ENCODE peak calls at places on chromosomes 11 and 22, in five cellular contexts. E is nephron progenitor cell; G is ureter; O is stimulated activated CD8-positive, alpha-beta memory T cell treated with anti-CD3 and anti-CD28 coated beads, Interleukin-15, amount 100 ng/mL, for 4 hours; M is NCI-H774. D is an unnamed sample.

GRCh38 chr22:37141476-37141875 is 8.2 kb downstream of the IL2RB start:
- DNase-seq in E (no peak), G (no peak), O (no peak), M (no peak), D (no peak)

GRCh38 chr11:86702387-86702983 is 30.1 kb upstream of the ME3 start:
- DNase-seq in E (no peak), G (no peak), O (no peak), M (no peak), D (no peak)

GRCh38 chr11:102831128-102831708 is 12.2 kb downstream of the MMP3 start:
- DNase-seq in E (peak; percentile 8), G (no peak), O (no peak), M (no peak), D (peak; percentile 46)

GRCh38 chr11:68932358-68932757 is 28.7 kb downstream of the IGHMBP2 start:
- DNase-seq in E (no peak), G (no peak), O (no peak), M (no peak), D (no peak)

GRCh38 chr11:61899146-61899841 is 7.9 kb upstream of the FADS3 start:
- DNase-seq in E (peak; percentile 96), G (peak; percentile 89), O (peak; percentile 72), M (peak; percentile 61), D (peak; percentile 84)

GRCh38 chr11:72100462-72100861 is 2.6 kb downstream of the LAMTOR1 start:
- DNase-seq in E (no peak), G (no peak), O (no peak), M (no peak), D (no peak)

GRCh38 chr11:12755510-12755909 is 81.3 kb downstream of the TEAD1 start:
- DNase-seq in E (no peak), G (no peak), O (no peak), M (no peak), D (no peak)

GRCh38 chr11:200224-201003 is 6.8 kb downstream of the BET1L start:
- DNase-seq in E (no peak), G (no peak), O (no peak), M (no peak), D (peak; percentile 42)

GRCh38 chr22:31327786-31328544 is 18.2 kb downstream of the PATZ1 start:
- DNase-seq in E (no peak), G (no peak), O (no peak), M (no peak), D (no peak)

GRCh38 chr11:127648604-127649003 is 648.0 kb upstream of the KIRREL3 start:
- DNase-seq in E (no peak), G (no peak), O (no peak), M (no peak), D (no peak)

GRCh38 chr11:76782526-76783293 is 446 bp upstream of the TSKU start:
- DNase-seq in E (peak; percentile 94), G (peak; percentile 93), O (no peak), M (peak; percentile 74), D (peak; percentile 96)

GRCh38 chr11:11845066-11845465 is 3.3 kb downstream of the USP47 start:
- DNase-seq in E (no peak), G (no peak), O (no peak), M (no peak), D (no peak)

GRCh38 chr11:8071616-8072581 is 9.1 kb upstream of the TUB start:
- DNase-seq in E (no peak), G (no peak), O (no peak), M (no peak), D (no peak)

GRCh38 chr22:41862530-41863266 is 29.8 kb downstream of the SREBF2 start:
- DNase-seq in E (peak; percentile 7), G (no peak), O (peak; percentile 19), M (no peak), D (no peak)

GRCh38 chr11:78929906-78930220 is 355.2 kb upstream of the NARS2 start:
- DNase-seq in E (no peak), G (no peak), O (no peak), M (no peak), D (no peak)

GRCh38 chr11:5368502-5369043 is 15.0 kb upstream of the OR51M1 start:
- DNase-seq in E (no peak), G (no peak), O (no peak), M (no peak), D (no peak)

GRCh38 chr11:134530826-134531225 is 118.8 kb upstream of the B3GAT1 start:
- DNase-seq in E (no peak), G (peak; percentile 32), O (no peak), M (no peak), D (peak; percentile 40)

D was measured in left lobe of liver.